ENCODE peak calls at places on chromosomes 2 and 18, in five cellular contexts. G, Z, U, O and E are unnamed samples. For H3K4me1, the result is how much of the 10 kb centered on the place peaks cover.

GRCh38 chr2:67015681-67016080 is 381.5 kb upstream of the ETAA1 start:
- DNase-seq in G (no peak), Z (no peak), U (no peak), O (no peak), E (no peak)

GRCh38 chr2:148901142-148901541 is 26.1 kb downstream of the KIF5C start:
- DNase-seq in G (no peak), Z (no peak), U (no peak), O (no peak), E (no peak)

GRCh38 chr2:217277646-217278048 is 417.8 kb upstream of the TNP1 start:
- DNase-seq in G (peak), Z (peak), U (no peak), O (no peak), E (no peak)

GRCh38 chr2:235206399-235206798 is 254.6 kb downstream of the SH3BP4 start:
- DNase-seq in G (no peak), Z (no peak), U (no peak), O (no peak), E (no peak)

GRCh38 chr2:8976847-8977246 is 26.6 kb downstream of the MBOAT2 start:
- DNase-seq in G (no peak), Z (no peak), U (no peak), O (no peak), E (no peak)

GRCh38 chr18:58953627-58954026 is 89.0 kb downstream of the ZNF532 start:
- DNase-seq in G (peak), Z (no peak), U (no peak), O (no peak), E (no peak)

GRCh38 chr18:44701227-44701626 is 20.5 kb downstream of the SETBP1 start:
- DNase-seq in G (no peak), Z (no peak), U (no peak), O (no peak), E (no peak)

GRCh38 chr2:101435011-101435862 is 39.7 kb downstream of the RFX8 start:
- DNase-seq in G (no peak), Z (no peak), U (no peak), O (no peak), E (no peak)

GRCh38 chr2:85539361-85540130 is 578 bp downstream of the MAT2A start:
- DNase-seq in G (peak), Z (peak), U (peak), O (peak), E (peak)

GRCh38 chr2:100136310-100136709 is 6.1 kb downstream of the AFF3 start:
- DNase-seq in G (no peak), Z (no peak), U (no peak), O (no peak), E (no peak)

GRCh38 chr2:36659872-36660312 is 36.6 kb upstream of the VIT start:
- DNase-seq in G (peak), Z (no peak), U (no peak), O (no peak), E (no peak)

GRCh38 chr2:71617266-71617665 is 163.9 kb downstream of the DYSF start:
- DNase-seq in G (no peak), Z (no peak), U (no peak), O (no peak), E (no peak)

GRCh38 chr2:160221391-160222276 is 21.6 kb upstream of the ITGB6 start:
- DNase-seq in G (peak), Z (no peak), U (no peak), O (no peak), E (no peak)

GRCh38 chr2:136505462-136505861 is 259.9 kb upstream of the THSD7B start:
- DNase-seq in G (no peak), Z (no peak), U (no peak), O (no peak), E (no peak)

GRCh38 chr2:71379086-71379485 is 47.5 kb downstream of the ZNF638 start:
- DNase-seq in G (peak), Z (no peak), U (no peak), O (no peak), E (no peak)

GRCh38 chr18:5661179-5661578 is 117.4 kb upstream of the EPB41L3 start:
- DNase-seq in G (no peak), Z (no peak), U (no peak), O (no peak), E (no peak)

DNA sequence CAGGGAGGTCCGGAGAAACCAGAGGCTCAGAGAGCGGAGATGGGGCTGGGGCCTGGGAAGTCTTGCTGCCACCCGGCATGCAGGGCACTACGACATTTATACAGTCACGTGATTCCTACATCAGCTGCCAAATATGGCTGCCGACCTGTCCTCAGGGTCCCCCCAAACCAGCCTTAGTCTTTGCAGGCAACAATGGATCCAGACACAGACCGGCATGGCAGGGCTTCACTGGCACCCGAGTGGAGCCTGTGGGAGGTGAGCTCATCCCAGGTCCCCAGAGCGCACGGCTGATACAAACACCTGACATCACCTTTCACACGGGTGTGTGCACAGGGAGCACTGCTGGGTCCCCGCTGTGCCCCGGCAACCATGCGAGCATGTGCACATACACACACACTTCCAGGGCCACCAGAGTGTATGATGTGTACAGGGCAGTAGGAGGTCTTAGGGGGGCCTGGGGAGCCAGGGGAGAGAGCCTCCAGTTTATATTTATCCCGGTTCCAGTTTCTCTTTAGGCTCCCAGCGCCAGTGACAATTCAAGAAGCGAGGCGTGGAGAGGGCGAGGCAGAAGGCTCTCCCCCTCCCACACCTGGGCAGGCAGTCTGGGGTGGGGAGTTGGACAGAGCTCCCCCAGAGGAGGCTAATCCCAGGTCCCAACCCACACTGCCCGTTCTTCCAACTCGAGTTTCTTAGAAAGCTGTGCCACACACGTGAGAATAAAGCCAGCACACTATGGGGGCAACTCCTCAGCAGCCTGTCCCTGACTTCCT is 2.7 kb downstream of the SEMA4C start:
- DNase-seq in G (no peak), Z (no peak), U (peak), O (no peak), E (no peak)
- H3K4me1 ChIP-seq in G (under half), Z (under half), U (under half), O (under half), E (under half)

GRCh38 chr2:23621616-23622015 is 236.6 kb downstream of the KLHL29 start:
- DNase-seq in G (no peak), Z (no peak), U (no peak), O (no peak), E (no peak)
- H3K27ac ChIP-seq in G (no peak), Z (no peak), U (no peak), O (no peak), E (no peak)

GRCh38 chr18:73514449-73514848 is 633.2 kb downstream of the FBXO15 start:
- DNase-seq in G (no peak), Z (peak), U (no peak), O (no peak), E (no peak)

GRCh38 chr18:73509460-73509859 is 638.2 kb downstream of the FBXO15 start:
- DNase-seq in G (no peak), Z (no peak), U (no peak), O (no peak), E (no peak)

GRCh38 chr18:73511751-73512525 is 635.7 kb downstream of the FBXO15 start:
- DNase-seq in G (no peak), Z (no peak), U (no peak), O (no peak), E (no peak)
- H3K4me3 ChIP-seq in G (no peak), Z (no peak), U (no peak), O (no peak), E (no peak)

GRCh38 chr2:96957299-96957698 is 29.1 kb downstream of the FAM178B start:
- DNase-seq in G (no peak), Z (peak), U (no peak), O (no peak), E (no peak)
- H3K4me1 ChIP-seq in G (under half), Z (under half), U (under half), O (under half), E (under half)

GRCh38 chr2:25339121-25339738 is 2.5 kb downstream of the DNMT3A start:
- DNase-seq in G (no peak), Z (no peak), U (no peak), O (no peak), E (no peak)

GRCh38 chr2:25341031-25341727 is 546 bp downstream of the DNMT3A start:
- DNase-seq in G (no peak), Z (no peak), U (no peak), O (no peak), E (no peak)

GRCh38 chr2:25339791-25340339 is 1.9 kb downstream of the DNMT3A start:
- DNase-seq in G (no peak), Z (no peak), U (no peak), O (peak), E (no peak)

GRCh38 chr2:25341753-25342371 is at the start of gene DNMT3A:
- DNase-seq in G (peak), Z (peak), U (peak), O (peak), E (peak)

GRCh38 chr2:25340340-25340886 is 1.3 kb downstream of the DNMT3A start:
- DNase-seq in G (no peak), Z (no peak), U (no peak), O (no peak), E (no peak)
- H3K27ac ChIP-seq in G (peak), Z (no peak), U (no peak), O (no peak), E (peak)

GRCh38 chr2:38933653-38934052 is 44.0 kb downstream of the ARHGEF33 start:
- DNase-seq in G (no peak), Z (no peak), U (no peak), O (no peak), E (no peak)

GRCh38 chr2:38930600-38930999 is 40.9 kb downstream of the ARHGEF33 start:
- DNase-seq in G (no peak), Z (no peak), U (no peak), O (no peak), E (no peak)

GRCh38 chr2:38932586-38932985 is 42.9 kb downstream of the ARHGEF33 start:
- DNase-seq in G (no peak), Z (no peak), U (no peak), O (no peak), E (no peak)

GRCh38 chr2:38935568-38936172 is 46.0 kb downstream of the ARHGEF33 start:
- DNase-seq in G (no peak), Z (no peak), U (no peak), O (no peak), E (no peak)

DNA sequence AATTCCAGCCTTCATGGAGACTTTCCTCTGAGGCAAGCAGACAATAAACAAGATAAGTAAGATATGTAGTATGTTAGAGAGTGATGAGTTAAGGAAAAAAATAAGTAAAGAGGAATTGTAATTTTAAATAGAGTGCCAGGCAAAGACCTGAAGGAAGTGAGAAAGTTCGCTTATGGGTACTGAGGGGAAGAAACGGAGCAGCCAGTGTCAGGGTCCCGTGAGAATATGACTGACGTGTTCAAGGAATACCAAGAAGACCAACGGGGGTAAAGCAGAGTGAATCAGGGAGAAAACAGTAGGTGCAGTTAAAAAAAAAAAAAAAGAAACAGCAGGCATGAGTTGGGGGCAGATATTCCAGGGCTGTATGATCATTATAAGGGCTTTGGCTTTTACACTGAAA is 45.1 kb downstream of the ARHGEF33 start:
- DNase-seq in G (no peak), Z (no peak), U (no peak), O (no peak), E (no peak)
- H3K4me3 ChIP-seq in G (no peak), Z (no peak), U (no peak), O (no peak), E (no peak)